ENCODE peak calls at places on chromosome 4, in five cellular contexts. T, Z, E, F and A are unnamed samples.

GRCh38 chr4:37998225-37998624 is 38.0 kb downstream of the PTTG2 start:
- DNase-seq in Z (no peak), F (no peak), E (no peak), T (no peak), A (no peak)

GRCh38 chr4:140426610-140427103 is 791 bp downstream of the CLGN start:
- DNase-seq in F (peak), T (no peak), Z (peak), E (no peak), A (peak)

GRCh38 chr4:159764343-159764952 is 661.6 kb downstream of the RAPGEF2 start:
- DNase-seq in T (no peak), Z (peak), F (no peak), E (no peak), A (no peak)

GRCh38 chr4:177384856-177385396 is 57.3 kb downstream of the AGA start:
- DNase-seq in E (no peak), T (no peak), Z (no peak), F (no peak), A (no peak)

GRCh38 chr4:52659722-52660261 is 691 bp upstream of the USP46 start:
- DNase-seq in Z (peak), F (peak), T (peak), E (peak), A (peak)

GRCh38 chr4:85842540-85842939 is 367.6 kb downstream of the ARHGAP24 start:
- DNase-seq in T (no peak), F (no peak), E (no peak), Z (no peak), A (no peak)

GRCh38 chr4:177396352-177396751 is 45.9 kb downstream of the AGA start:
- DNase-seq in Z (no peak), E (no peak), T (no peak), F (no peak), A (no peak)

GRCh38 chr4:16082038-16082423 is 1.8 kb downstream of the PROM1 start:
- DNase-seq in Z (peak), E (no peak), F (no peak), T (no peak), A (no peak)

GRCh38 chr4:153488006-153488718 is 22.0 kb downstream of the TMEM131L start:
- DNase-seq in T (no peak), E (peak), Z (no peak), F (no peak), A (no peak)

GRCh38 chr4:107094976-107095375 is 58.9 kb upstream of the DKK2 start:
- DNase-seq in Z (no peak), F (no peak), T (no peak), E (peak), A (no peak)

GRCh38 chr4:107098403-107098802 is 62.3 kb upstream of the DKK2 start:
- DNase-seq in Z (peak), F (peak), E (no peak), T (no peak), A (no peak)

DNA sequence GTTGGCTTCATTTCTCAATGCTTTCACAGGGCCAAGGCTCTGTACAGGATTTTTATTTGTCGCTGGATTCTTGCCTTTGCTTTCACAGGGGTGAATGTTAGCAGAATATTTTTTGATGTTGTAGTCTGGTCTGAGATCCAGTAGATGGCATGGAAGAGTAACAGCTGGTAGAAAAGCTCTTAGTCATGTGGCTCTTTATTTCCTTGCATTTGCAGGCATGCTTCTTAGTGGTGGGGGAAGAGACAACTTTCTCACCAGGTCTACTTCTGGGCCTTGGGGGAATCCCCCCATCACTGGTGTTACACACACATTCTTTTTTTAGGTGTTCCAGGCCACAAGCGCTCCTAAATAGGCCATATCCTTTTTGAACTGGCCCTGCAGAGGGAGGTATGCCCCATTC is 58.2 kb upstream of the DKK2 start:
- DNase-seq in F (no peak), T (no peak), Z (peak), E (peak), A (no peak)
- TF ChIP-seq CTCF in F (no peak), T (no peak), Z (peak), E (no peak), A (no peak)

DNA sequence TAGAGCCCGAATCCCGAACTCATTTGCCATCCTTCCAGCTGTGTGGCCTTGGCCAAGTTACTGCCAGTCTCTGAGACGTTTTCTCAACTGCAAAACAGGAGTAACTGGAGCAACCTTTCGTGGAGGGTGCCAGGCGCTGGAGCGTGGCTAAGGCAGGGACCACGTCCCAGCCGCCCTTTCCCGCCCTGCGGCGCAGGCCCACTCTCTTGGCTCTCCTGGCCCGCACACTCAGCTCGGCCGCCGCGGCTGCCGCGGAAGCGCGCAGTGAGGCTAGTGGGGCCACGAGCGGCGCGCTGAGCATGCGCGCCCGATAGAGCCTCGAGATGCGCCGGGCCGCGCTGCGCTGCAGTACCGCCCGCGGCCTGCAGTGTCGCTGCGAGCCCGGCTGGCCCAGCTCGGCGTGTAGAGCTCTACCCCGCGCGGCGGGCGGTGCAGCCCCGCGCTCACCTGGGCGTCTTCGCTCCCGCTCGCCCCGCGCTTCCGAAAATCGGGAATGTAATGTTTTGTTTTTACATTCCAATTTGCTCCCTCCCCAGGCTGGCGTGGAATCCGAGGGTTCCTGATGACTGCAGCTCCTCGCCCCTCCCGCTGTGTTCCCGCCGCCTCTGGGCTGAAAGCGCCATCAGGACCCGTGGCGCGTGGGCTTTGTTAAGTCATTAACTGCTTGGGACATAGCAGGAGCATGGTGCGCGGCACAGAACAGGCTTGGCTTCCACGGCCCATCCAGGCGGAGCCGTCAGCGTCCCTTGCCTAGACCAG is 4.0 kb upstream of the ZNF518B start:
- DNase-seq in E (peak), F (peak), T (peak), Z (peak), A (peak)
- TF ChIP-seq CTCF in E (peak), F (peak), T (peak), Z (peak), A (peak)

DNA sequence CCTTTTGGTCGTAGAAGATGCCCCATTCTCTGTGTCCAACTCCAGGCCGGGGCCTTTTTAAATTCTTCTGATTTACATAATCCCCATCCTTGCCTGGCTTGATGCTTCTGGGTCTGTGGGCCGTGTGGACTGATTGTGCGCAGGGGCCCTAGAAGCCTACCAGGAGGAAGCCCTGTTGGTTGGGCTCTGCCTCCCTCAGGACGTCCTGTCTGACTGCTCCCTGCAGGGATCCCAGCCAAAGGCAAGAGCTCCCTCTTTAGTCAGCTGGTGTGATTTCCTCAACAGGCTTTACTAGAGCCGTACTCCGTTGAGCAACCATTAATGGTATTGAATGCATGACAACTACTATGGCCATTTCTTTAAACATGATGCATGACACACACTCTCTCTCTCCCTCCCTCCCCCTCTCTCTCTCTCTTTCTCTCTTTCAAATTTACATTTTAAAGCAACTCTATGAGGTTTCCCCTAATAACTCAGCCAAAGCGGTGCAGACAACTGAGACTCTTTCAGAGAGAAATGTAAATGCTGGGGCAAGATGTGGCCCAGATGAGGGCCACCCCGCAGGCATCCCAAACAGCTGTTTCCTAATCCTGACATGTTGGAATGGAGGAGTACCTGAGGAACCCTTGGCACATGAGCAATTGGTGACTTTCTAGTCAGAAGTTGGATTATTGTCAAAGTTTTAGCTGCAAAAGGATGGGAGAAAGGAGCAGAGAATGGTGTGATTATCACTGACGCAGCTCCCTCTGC is 117.3 kb downstream of the DRD5 start:
- DNase-seq in E (no peak), Z (peak), T (no peak), F (peak), A (peak)
- TF ChIP-seq CTCF in E (no peak), Z (peak), T (no peak), F (no peak), A (no peak)

GRCh38 chr4:83152771-83153170 is 38.2 kb upstream of the PLAC8 start:
- DNase-seq in E (no peak), Z (no peak), F (no peak), T (no peak), A (no peak)

GRCh38 chr4:83153312-83153915 is 38.9 kb upstream of the PLAC8 start:
- DNase-seq in E (no peak), T (no peak), Z (no peak), F (no peak), A (no peak)

GRCh38 chr4:83149885-83150562 is 35.5 kb upstream of the PLAC8 start:
- DNase-seq in Z (no peak), T (no peak), E (no peak), F (no peak), A (no peak)

GRCh38 chr4:83151645-83152044 is 37.1 kb upstream of the PLAC8 start:
- DNase-seq in Z (no peak), F (no peak), T (no peak), E (no peak), A (no peak)

DNA sequence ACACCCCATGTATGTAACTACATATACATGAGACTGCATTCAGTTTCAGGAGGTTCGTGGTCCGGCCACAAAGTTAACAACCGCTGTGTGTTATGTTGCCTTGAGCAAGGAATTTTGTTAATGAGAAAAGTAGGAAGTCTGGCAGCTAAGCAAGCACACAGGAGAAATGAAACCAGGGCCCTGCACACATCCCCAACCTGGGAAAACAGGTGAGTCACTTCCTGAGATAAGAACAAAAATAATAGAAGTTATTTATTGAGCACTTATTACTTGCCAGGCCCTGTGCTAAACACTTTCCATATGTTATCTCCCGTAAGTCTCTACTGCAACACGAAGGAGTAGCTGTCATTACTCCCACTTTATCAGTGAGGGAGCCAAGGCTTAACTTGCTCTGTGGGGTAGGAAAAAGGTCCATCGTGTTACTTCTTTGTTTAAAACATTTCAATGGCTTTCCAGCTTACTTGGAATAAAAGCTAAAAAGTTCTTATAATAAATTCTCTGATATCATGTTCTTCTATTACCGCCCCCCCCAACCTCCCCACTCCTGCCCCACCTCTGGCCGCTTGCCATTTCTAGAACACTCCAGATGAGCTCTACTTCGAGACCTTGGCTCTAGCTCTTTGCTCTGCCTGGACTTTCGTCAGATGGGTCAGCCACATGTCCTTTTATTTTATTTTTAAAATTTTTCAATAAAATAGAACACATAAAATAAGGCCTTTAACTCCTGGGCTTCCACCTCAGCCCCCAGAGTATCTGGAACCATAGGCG is 36.2 kb upstream of the PLAC8 start:
- DNase-seq in Z (no peak), E (no peak), T (no peak), F (no peak), A (no peak)
- TF ChIP-seq CTCF in Z (no peak), E (no peak), T (no peak), F (no peak), A (no peak)

GRCh38 chr4:8157944-8158709 is 486 bp downstream of the ABLIM2 start:
- DNase-seq in Z (peak), T (no peak), F (peak), E (peak), A (no peak)

GRCh38 chr4:8157496-8157895 is 1.1 kb downstream of the ABLIM2 start:
- DNase-seq in Z (peak), F (peak), E (no peak), T (no peak), A (no peak)

GRCh38 chr4:8160233-8160560 is 1.6 kb upstream of the ABLIM2 start:
- DNase-seq in Z (no peak), T (no peak), F (no peak), E (peak), A (no peak)

GRCh38 chr4:8159522-8160232 is 1.1 kb upstream of the ABLIM2 start:
- DNase-seq in E (no peak), Z (peak), F (no peak), T (no peak), A (no peak)

GRCh38 chr4:8158710-8159521 is at the start of gene ABLIM2:
- DNase-seq in Z (peak), T (peak), E (peak), F (peak), A (peak)
- TF ChIP-seq CTCF in Z (no peak), T (no peak), E (no peak), F (no peak), A (no peak)

DNA sequence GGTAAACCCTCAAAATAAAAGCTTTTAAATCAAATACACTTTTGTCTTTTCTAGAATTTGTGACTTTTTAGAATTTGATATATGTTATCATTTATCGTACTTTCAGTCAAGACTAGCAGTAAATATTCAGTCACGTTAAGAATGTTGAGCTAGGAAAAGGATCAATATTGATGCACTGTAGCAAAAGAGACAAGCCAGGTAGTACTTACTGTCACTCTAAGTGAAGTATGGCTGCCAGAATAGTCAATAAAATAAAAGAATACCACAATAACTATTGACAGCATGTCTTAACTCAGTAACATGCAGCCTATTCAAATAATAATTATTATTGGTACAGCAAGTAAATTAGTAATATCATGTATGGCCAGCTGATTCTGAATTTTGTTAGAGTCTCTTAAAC is 43.6 kb upstream of the GPRIN3 start:
- DNase-seq in E (no peak), F (no peak), T (no peak), Z (no peak), A (no peak)
- TF ChIP-seq CTCF in E (no peak), F (no peak), T (no peak), Z (no peak), A (no peak)

GRCh38 chr4:41814565-41814964 is 66.0 kb upstream of the PHOX2B start:
- DNase-seq in E (no peak), T (no peak), Z (peak), F (peak), A (peak)
- TF ChIP-seq CTCF in E (no peak), T (no peak), Z (peak), F (no peak), A (no peak)

GRCh38 chr4:46648088-46648744 is 258.3 kb upstream of the GABRA2 start:
- DNase-seq in F (peak), Z (peak), E (no peak), T (no peak), A (peak)
- TF ChIP-seq CTCF in F (peak), Z (peak), E (no peak), T (no peak), A (peak)